ENCODE peak calls at places on chromosomes 16 and 17, in five cellular contexts. W is mammary epithelial cell, U is Panc1, X is heart right ventricle, G is tibial nerve. K is an unnamed sample. For H3K4me1, the result is how much of the 10 kb centered on the place peaks cover.

GRCh38 chr16:67685388-67686112 is 18.9 kb downstream of the C16orf86 start:
- DNase-seq in U (no peak), X (no peak), W (no peak), G (no peak), K (no peak)

GRCh38 chr17:75637143-75637538 is 3.9 kb downstream of the SMIM5 start:
- DNase-seq in W (no peak), G (no peak), X (peak), U (no peak), K (no peak)

GRCh38 chr16:78503501-78504110 is 404.2 kb downstream of the WWOX start:
- DNase-seq in X (no peak), U (peak), W (no peak), G (peak), K (no peak)

GRCh38 chr16:29848420-29849297 is 14.4 kb downstream of the CDIPT start:
- DNase-seq in G (peak), W (peak), X (peak), U (peak), K (no peak)

GRCh38 chr17:15475620-15476354 is 8.4 kb upstream of the CDRT4 start:
- DNase-seq in U (no peak), G (peak), X (no peak), W (peak), K (no peak)

GRCh38 chr17:37084375-37084774 is 135.6 kb downstream of the AATF start:
- DNase-seq in W (no peak), U (no peak), G (no peak), X (no peak), K (no peak)

GRCh38 chr17:37759014-37759637 is 14.3 kb upstream of the HNF1B start:
- DNase-seq in X (no peak), G (no peak), W (no peak), U (no peak), K (no peak)

GRCh38 chr16:47413041-47413440 is 47.8 kb downstream of the ITFG1 start:
- DNase-seq in G (no peak), W (no peak), U (no peak), X (no peak), K (no peak)

GRCh38 chr17:9240659-9241370 is 219.5 kb downstream of the NTN1 start:
- DNase-seq in X (peak), W (no peak), U (no peak), G (peak), K (peak)

GRCh38 chr17:79563237-79564013 is 47.4 kb downstream of the RBFOX3 start:
- DNase-seq in W (peak), X (no peak), G (no peak), U (no peak), K (no peak)

GRCh38 chr16:10979717-10980601 is 35.6 kb downstream of the CLEC16A start:
- DNase-seq in X (no peak), G (no peak), W (peak), U (no peak), K (peak)

GRCh38 chr17:2123467-2124251 is 68.8 kb downstream of the HIC1 start:
- DNase-seq in W (no peak), G (no peak), X (no peak), U (no peak), K (no peak)

GRCh38 chr17:77373298-77374169 is 232.8 kb downstream of the SEC14L1 start:
- DNase-seq in W (no peak), G (peak), X (peak), U (no peak), K (no peak)

GRCh38 chr17:17685775-17686291 is 4.6 kb downstream of the RAI1 start:
- DNase-seq in G (no peak), U (no peak), W (peak), X (no peak), K (no peak)

GRCh38 chr17:77607606-77608005 is 350.9 kb upstream of the TNRC6C start:
- DNase-seq in U (no peak), X (no peak), W (no peak), G (no peak), K (peak)

GRCh38 chr17:350706-351435 is 1.7 kb downstream of the RPH3AL start:
- DNase-seq in X (peak), W (peak), U (no peak), G (peak), K (peak)

GRCh38 chr17:43367588-43368242 is 31.1 kb upstream of the ARL4D start:
- DNase-seq in U (peak), G (no peak), X (no peak), W (peak), K (peak)

GRCh38 chr16:86343733-86344585 is 166.4 kb upstream of the FOXF1 start:
- DNase-seq in W (no peak), X (no peak), G (no peak), U (no peak), K (no peak)

GRCh38 chr16:918068-918467 is 52.7 kb downstream of the LMF1 start:
- DNase-seq in U (no peak), X (no peak), W (no peak), G (no peak), K (no peak)

GRCh38 chr16:16096858-16097213 is 126.5 kb downstream of the ABCC6 start:
- DNase-seq in G (no peak), X (no peak), W (no peak), U (no peak), K (no peak)

GRCh38 chr16:16099320-16099719 is 124.0 kb downstream of the ABCC6 start:
- DNase-seq in G (no peak), W (no peak), X (no peak), U (no peak), K (no peak)

GRCh38 chr16:16093625-16094332 is 129.5 kb downstream of the ABCC6 start:
- DNase-seq in U (no peak), G (no peak), W (no peak), X (no peak), K (no peak)

GRCh38 chr16:16095646-16096045 is 127.6 kb downstream of the ABCC6 start:
- DNase-seq in G (no peak), U (no peak), W (no peak), X (no peak), K (no peak)

DNA sequence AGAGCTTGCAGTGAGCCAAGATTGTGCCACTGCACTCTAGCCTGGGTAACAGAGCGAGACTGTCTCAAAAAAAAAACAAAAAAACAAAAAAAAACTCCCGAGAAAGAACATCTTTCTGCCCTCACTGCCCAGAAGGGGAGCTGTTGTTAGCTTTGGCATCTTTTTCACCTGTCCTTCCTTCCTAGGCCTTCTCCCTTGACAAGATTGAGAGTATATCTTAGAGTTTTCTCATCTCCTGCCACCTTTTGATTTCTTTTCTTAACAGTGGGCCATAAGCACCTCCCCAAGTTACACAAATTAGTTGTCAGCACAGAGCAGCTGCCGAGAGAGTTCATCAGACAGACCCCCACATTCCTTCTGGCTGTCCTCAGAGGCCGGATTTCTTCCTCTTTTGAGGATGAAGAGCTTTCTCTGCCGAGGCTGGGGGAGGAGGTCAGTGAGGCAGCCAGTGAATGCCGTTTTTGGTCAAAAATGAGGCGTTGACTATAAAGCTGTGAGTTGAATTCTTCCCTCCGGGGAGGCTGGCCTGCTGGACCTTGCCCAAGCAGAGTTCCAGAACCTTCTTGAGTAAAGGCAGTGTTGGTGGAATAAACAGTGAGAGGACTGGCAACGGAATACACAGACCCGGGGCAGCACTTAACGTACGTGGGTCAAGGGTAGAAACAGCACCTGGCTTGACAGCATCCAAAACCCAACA is 127.0 kb downstream of the ABCC6 start:
- DNase-seq in W (no peak), G (peak), X (no peak), U (no peak), K (peak)
- H3K27ac ChIP-seq in W (no peak), G (peak), X (no peak), U (peak), K (peak)

GRCh38 chr17:81431545-81432482 is 36.6 kb downstream of the BAHCC1 start:
- DNase-seq in U (no peak), W (no peak), G (no peak), X (no peak), K (no peak)

GRCh38 chr17:81433656-81434055 is 38.4 kb downstream of the BAHCC1 start:
- DNase-seq in U (no peak), G (no peak), X (no peak), W (no peak), K (no peak)

GRCh38 chr17:81434681-81435417 is 39.6 kb downstream of the BAHCC1 start:
- DNase-seq in W (no peak), U (no peak), X (no peak), G (no peak), K (no peak)

GRCh38 chr17:81434079-81434478 is 38.8 kb downstream of the BAHCC1 start:
- DNase-seq in X (peak), W (no peak), G (no peak), U (no peak), K (no peak)

DNA sequence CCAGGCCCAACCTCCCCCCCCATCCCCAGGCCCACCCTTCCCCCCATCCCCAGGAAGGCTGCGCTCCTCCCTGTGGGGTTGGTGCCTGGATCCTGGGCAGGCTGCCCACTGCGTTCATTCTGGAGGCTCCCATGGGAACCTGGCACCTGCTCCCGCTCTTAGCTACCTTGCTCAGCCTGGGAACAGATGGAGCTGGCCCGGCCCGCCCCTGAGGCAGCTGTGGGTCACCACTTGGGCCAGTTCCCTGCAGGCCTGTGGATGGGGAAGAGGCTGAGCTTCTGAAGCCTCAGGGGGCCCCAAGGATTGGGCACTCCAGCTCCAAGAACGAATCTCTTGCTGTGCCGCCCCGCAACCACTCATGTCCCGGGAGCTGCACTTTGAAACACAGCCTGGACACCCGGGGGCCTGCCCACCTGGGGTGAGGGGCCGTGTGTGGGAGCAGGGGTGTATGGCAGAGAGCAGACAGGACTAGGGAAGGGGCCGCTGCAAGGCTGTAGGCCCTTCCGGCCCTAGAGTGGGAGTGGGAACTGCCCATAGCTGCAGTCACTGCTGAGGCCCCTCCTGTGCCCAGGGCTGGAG is 37.7 kb downstream of the BAHCC1 start:
- DNase-seq in G (no peak), W (no peak), X (no peak), U (no peak), K (no peak)
- TF ChIP-seq CTCF in G (no peak), W (no peak), X (no peak), U (no peak), K (no peak)

DNA sequence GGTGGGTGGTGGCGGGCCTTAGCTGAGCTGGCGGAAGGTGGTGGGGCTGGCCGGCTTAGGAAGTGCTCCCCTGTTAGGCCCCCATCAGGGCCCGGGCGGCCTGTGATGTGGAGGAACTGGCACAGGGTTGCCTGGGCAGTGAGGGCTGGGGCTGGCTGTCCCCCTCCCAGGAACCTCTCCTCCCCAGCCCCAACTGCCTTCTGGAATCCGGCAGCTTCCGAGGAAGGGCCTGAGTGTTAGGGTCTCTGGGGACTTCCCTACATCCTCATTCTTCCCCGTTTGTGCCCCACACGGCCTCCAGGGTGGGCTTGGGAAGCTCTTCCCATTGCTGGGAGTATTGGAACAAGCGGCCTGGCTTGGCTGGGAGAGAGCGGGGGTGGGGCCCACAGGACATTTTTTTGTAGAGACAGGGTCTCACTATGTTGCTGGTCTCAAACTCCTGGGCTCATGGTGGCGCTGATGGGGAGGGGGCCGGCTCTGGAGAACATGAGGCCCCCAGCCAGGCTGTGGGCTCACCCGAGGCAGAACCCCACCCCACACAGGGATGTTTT is 89.9 kb upstream of the CIBAR2 start:
- DNase-seq in X (no peak), W (no peak), G (no peak), U (no peak), K (no peak)
- H3K4me1 ChIP-seq in X (half or more), W (under half), G (under half), U (under half), K (under half)

GRCh38 chr17:45096141-45096540 is 35.0 kb downstream of the NMT1 start:
- DNase-seq in U (no peak), G (no peak), W (peak), X (no peak), K (no peak)

GRCh38 chr17:45098081-45098868 is 34.0 kb downstream of the PLCD3 start:
- DNase-seq in X (no peak), U (no peak), G (no peak), W (peak), K (no peak)

GRCh38 chr17:45098869-45099616 is 33.3 kb downstream of the PLCD3 start:
- DNase-seq in U (peak), X (peak), G (peak), W (peak), K (peak)

GRCh38 chr17:45093444-45094110 is 32.5 kb downstream of the NMT1 start:
- DNase-seq in G (peak), X (no peak), W (no peak), U (no peak), K (peak)

DNA sequence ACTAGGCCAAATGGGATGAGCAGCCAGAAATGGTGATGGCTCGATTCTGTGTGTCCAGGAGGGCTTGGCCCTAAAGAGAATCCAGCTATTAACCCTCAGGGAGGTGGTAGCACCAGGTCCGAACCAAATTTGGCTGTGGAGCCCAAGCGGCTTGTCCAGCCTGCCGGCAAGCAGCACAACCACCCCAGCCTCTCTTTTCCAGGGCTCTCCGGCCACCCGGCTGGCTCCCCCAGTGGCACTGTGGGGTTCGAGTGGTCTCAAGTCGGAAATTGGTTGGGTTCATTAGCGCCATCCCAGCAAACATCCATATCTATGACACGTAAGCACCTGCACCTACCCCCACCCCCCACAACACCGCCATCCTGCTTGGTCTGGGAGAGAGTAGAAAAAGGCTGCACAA is 35.4 kb downstream of the PLCD3 start:
- DNase-seq in X (no peak), G (no peak), W (no peak), U (no peak), K (no peak)
- H3K27ac ChIP-seq in X (peak), G (peak), W (no peak), U (no peak), K (peak)